ENCODE peak calls at places on chromosomes 7 and 10, in eight cellular contexts. V is central memory CD4-positive, alpha-beta T cell; M is H9; F is NCI-H1105 treated with DMSO at 0.1 percent for 48 hours; E is ureter; T is right atrium auricular region; U is Right ventricle myocardium inferior; O is fibroblast of pulmonary artery. I is an unnamed sample.

GRCh38 chr7:17530741-17531417 is 232.4 kb downstream of the AHR start:
- DNase-seq in V (no peak), M (no peak), F (no peak), E (no peak), T (no peak), U (no peak), O (peak), I (peak)

GRCh38 chr7:158672975-158673374 is 31.6 kb downstream of the NCAPG2 start:
- DNase-seq in V (no peak), M (no peak), F (no peak), E (no peak), T (no peak), U (no peak), O (peak), I (no peak)

GRCh38 chr7:120941064-120941463 is 9.5 kb upstream of the ING3 start:
- DNase-seq in V (no peak), M (no peak), F (no peak), E (no peak), T (no peak), U (no peak), O (peak), I (peak)

GRCh38 chr10:100325164-100325563 is 4.9 kb downstream of the PKD2L1 start:
- DNase-seq in V (no peak), M (peak), F (no peak), E (no peak), T (no peak), U (no peak), O (no peak), I (no peak)

GRCh38 chr10:114714281-114714741 is 56.2 kb upstream of the ABLIM1 start:
- DNase-seq in V (no peak), M (no peak), F (peak), E (no peak), T (no peak), U (no peak), O (peak), I (no peak)

GRCh38 chr7:45975847-45976484 is 54.9 kb upstream of the IGFBP3 start:
- DNase-seq in V (no peak), M (no peak), F (no peak), E (no peak), T (no peak), U (no peak), O (no peak), I (no peak)

GRCh38 chr10:74011016-74011415 is 13.1 kb downstream of the VCL start:
- DNase-seq in V (no peak), M (no peak), F (no peak), E (no peak), T (no peak), U (no peak), O (no peak), I (peak)

GRCh38 chr10:99506416-99506815 is 26.3 kb upstream of the NKX2-3 start:
- DNase-seq in V (no peak), M (no peak), F (no peak), E (no peak), T (no peak), U (no peak), O (no peak), I (no peak)

GRCh38 chr10:119199231-119199992 is 8.0 kb upstream of the GRK5 start:
- DNase-seq in V (peak), M (peak), F (peak), E (peak), T (peak), U (no peak), O (peak), I (peak)

GRCh38 chr10:58293989-58294388 is 25.0 kb downstream of the CISD1 start:
- DNase-seq in V (no peak), M (no peak), F (no peak), E (no peak), T (no peak), U (no peak), O (no peak), I (no peak)

GRCh38 chr10:132470306-132471124 is 67.1 kb upstream of the INPP5A start:
- DNase-seq in V (no peak), M (no peak), F (no peak), E (no peak), T (no peak), U (peak), O (no peak), I (no peak)

GRCh38 chr7:158126661-158127060 is 461.0 kb downstream of the PTPRN2 start:
- DNase-seq in V (no peak), M (no peak), F (no peak), E (no peak), T (no peak), U (no peak), O (no peak), I (no peak)

GRCh38 chr7:123004931-123005330 is 9.4 kb upstream of the TAS2R16 start:
- DNase-seq in V (no peak), M (no peak), F (no peak), E (no peak), T (no peak), U (no peak), O (peak), I (no peak)

GRCh38 chr10:49272251-49273081 is 26.5 kb upstream of the C10orf71 start:
- DNase-seq in V (no peak), M (peak), F (no peak), E (no peak), T (peak), U (peak), O (no peak), I (no peak)

GRCh38 chr7:42183547-42183946 is 53.5 kb downstream of the GLI3 start:
- DNase-seq in V (no peak), M (no peak), F (no peak), E (no peak), T (no peak), U (no peak), O (no peak), I (no peak)

GRCh38 chr7:148868378-148868674 is 15.8 kb downstream of the EZH2 start:
- DNase-seq in V (no peak), M (no peak), F (no peak), E (no peak), T (no peak), U (no peak), O (no peak), I (no peak)

GRCh38 chr7:144256112-144256511 is 8.5 kb downstream of the OR2A7 start:
- DNase-seq in V (no peak), M (peak), F (no peak), E (no peak), T (no peak), U (no peak), O (peak), I (no peak)

GRCh38 chr10:6269953-6270867 is 67.5 kb downstream of the PFKFB3 start:
- DNase-seq in V (peak), M (no peak), F (no peak), E (no peak), T (no peak), U (no peak), O (no peak), I (peak)

GRCh38 chr7:46932656-46933424 is 649.1 kb downstream of the TNS3 start:
- DNase-seq in V (no peak), M (no peak), F (no peak), E (peak), T (peak), U (peak), O (peak), I (no peak)

GRCh38 chr7:75854233-75854632 is 24.6 kb upstream of the RHBDD2 start:
- DNase-seq in V (no peak), M (no peak), F (no peak), E (no peak), T (no peak), U (no peak), O (peak), I (no peak)

GRCh38 chr7:6359742-6360141 is 87.3 kb upstream of the CYTH3 start:
- DNase-seq in V (no peak), M (no peak), F (no peak), E (no peak), T (no peak), U (no peak), O (no peak), I (no peak)

GRCh38 chr7:73742753-73743641 is 4.4 kb upstream of the ABHD11 start:
- DNase-seq in V (no peak), M (peak), F (peak), E (peak), T (no peak), U (no peak), O (no peak), I (no peak)

GRCh38 chr7:2169923-2170575 is 62.7 kb downstream of the MAD1L1 start:
- DNase-seq in V (no peak), M (peak), F (no peak), E (peak), T (peak), U (no peak), O (no peak), I (peak)

GRCh38 chr10:94286898-94287297 is 75.8 kb downstream of the NOC3L start:
- DNase-seq in V (no peak), M (no peak), F (no peak), E (no peak), T (no peak), U (no peak), O (peak), I (no peak)

GRCh38 chr10:111261066-111261465 is 184.2 kb downstream of the ADRA2A start:
- DNase-seq in V (no peak), M (no peak), F (no peak), E (no peak), T (no peak), U (no peak), O (no peak), I (no peak)

GRCh38 chr7:40827217-40828085 is 692.6 kb downstream of the SUGCT start:
- DNase-seq in V (no peak), M (no peak), F (no peak), E (no peak), T (no peak), U (no peak), O (peak), I (no peak)

GRCh38 chr7:132145466-132145865 is 430.8 kb downstream of the PLXNA4 start:
- DNase-seq in V (no peak), M (no peak), F (no peak), E (no peak), T (peak), U (no peak), O (peak), I (no peak)

GRCh38 chr7:71132521-71133231 is 732 bp downstream of the GALNT17 start:
- DNase-seq in V (no peak), M (no peak), F (no peak), E (no peak), T (no peak), U (peak), O (no peak), I (no peak)

GRCh38 chr10:113087082-113088029 is 137.3 kb downstream of the TCF7L2 start:
- DNase-seq in V (no peak), M (peak), F (no peak), E (peak), T (peak), U (no peak), O (peak), I (no peak)

GRCh38 chr7:156639426-156640256 is 933 bp upstream of the RNF32 start:
- DNase-seq in V (no peak), M (peak), F (no peak), E (no peak), T (no peak), U (no peak), O (no peak), I (no peak)

GRCh38 chr7:152085116-152085515 is 59.6 kb downstream of the GALNT11 start:
- DNase-seq in V (no peak), M (no peak), F (no peak), E (no peak), T (no peak), U (no peak), O (no peak), I (no peak)

GRCh38 chr7:64045301-64046040 is at the start of gene ZNF727:
- DNase-seq in V (peak), M (no peak), F (peak), E (peak), T (peak), U (peak), O (no peak), I (no peak)

GRCh38 chr10:90306187-90306586 is 551.7 kb downstream of the HTR7 start:
- DNase-seq in V (no peak), M (no peak), F (no peak), E (no peak), T (no peak), U (no peak), O (peak), I (no peak)

GRCh38 chr10:58531084-58531695 is 18.5 kb downstream of the BICC1 start:
- DNase-seq in V (peak), M (peak), F (peak), E (peak), T (no peak), U (no peak), O (peak), I (peak)

GRCh38 chr10:129760003-129760315 is 204.1 kb downstream of the EBF3 start:
- DNase-seq in V (no peak), M (peak), F (no peak), E (peak), T (peak), U (no peak), O (no peak), I (no peak)

I was measured in KBM-7.